ENCODE peak calls at places on chromosomes 1 and 21, in nine cellular contexts. T is aorta, C is heart right ventricle, B is breast epithelium, X is cardiac muscle cell, J is ascending aorta, Z is fibroblast of lung, F is hepatocyte, O is transverse colon. Y is an unnamed sample. For H3K4me1 and H3K36me3, the result is how much of the 10 kb centered on the place peaks cover.

GRCh38 chr1:94528271-94528670 is 13.3 kb downstream of the F3 start:
- DNase-seq in T (no peak), C (no peak), B (no peak), X (no peak), J (no peak), Z (peak), F (no peak), O (no peak), Y (peak)

GRCh38 chr21:25458484-25458883 is 148.8 kb downstream of the MRPL39 start:
- DNase-seq in T (no peak), C (no peak), B (no peak), X (no peak), J (no peak), Z (no peak), F (no peak), O (no peak), Y (no peak)

GRCh38 chr1:203342192-203342940 is 8.6 kb downstream of the FMOD start:
- DNase-seq in T (no peak), C (peak), B (no peak), X (peak), J (no peak), Z (peak), F (peak), O (peak), Y (peak)

GRCh38 chr1:208077232-208077751 is 166.4 kb upstream of the CD34 start:
- DNase-seq in T (no peak), C (no peak), B (no peak), X (no peak), J (no peak), Z (no peak), F (no peak), O (no peak), Y (no peak)

GRCh38 chr1:221809101-221810029 is 67.5 kb upstream of the DUSP10 start:
- DNase-seq in T (no peak), C (no peak), B (no peak), X (no peak), J (no peak), Z (peak), F (no peak), O (no peak), Y (no peak)

GRCh38 chr1:247360991-247361721 is 29.5 kb upstream of the ZNF496 start:
- DNase-seq in T (peak), C (peak), B (no peak), X (peak), J (no peak), Z (peak), F (peak), O (peak), Y (no peak)

GRCh38 chr1:147079400-147080012 is 92.8 kb downstream of the PRKAB2 start:
- DNase-seq in T (no peak), C (no peak), B (no peak), X (peak), J (no peak), Z (no peak), F (no peak), O (no peak), Y (no peak)

GRCh38 chr21:14916676-14917141 is 148.1 kb downstream of the NRIP1 start:
- DNase-seq in T (no peak), C (no peak), B (no peak), X (peak), J (no peak), Z (peak), F (peak), O (peak), Y (no peak)

GRCh38 chr1:114126696-114127095 is 27.0 kb downstream of the SYT6 start:
- DNase-seq in T (peak), C (no peak), B (no peak), X (no peak), J (no peak), Z (no peak), F (no peak), O (peak), Y (no peak)

GRCh38 chr1:156893048-156893953 is at the start of gene PEAR1:
- DNase-seq in T (no peak), C (peak), B (no peak), X (no peak), J (no peak), Z (peak), F (peak), O (no peak), Y (no peak)

GRCh38 chr1:30399026-30399425 is 324.4 kb downstream of the MATN1 start:
- DNase-seq in T (peak), C (no peak), B (no peak), X (no peak), J (no peak), Z (no peak), F (no peak), O (no peak), Y (no peak)

GRCh38 chr1:212305342-212305741 is 20.1 kb downstream of the PPP2R5A start:
- DNase-seq in T (no peak), C (no peak), B (no peak), X (no peak), J (no peak), Z (no peak), F (no peak), O (no peak), Y (no peak)

GRCh38 chr1:69794831-69795230 is 227.1 kb downstream of the LRRC7 start:
- DNase-seq in T (no peak), C (no peak), B (no peak), X (no peak), J (no peak), Z (no peak), F (no peak), O (no peak), Y (no peak)

DNA sequence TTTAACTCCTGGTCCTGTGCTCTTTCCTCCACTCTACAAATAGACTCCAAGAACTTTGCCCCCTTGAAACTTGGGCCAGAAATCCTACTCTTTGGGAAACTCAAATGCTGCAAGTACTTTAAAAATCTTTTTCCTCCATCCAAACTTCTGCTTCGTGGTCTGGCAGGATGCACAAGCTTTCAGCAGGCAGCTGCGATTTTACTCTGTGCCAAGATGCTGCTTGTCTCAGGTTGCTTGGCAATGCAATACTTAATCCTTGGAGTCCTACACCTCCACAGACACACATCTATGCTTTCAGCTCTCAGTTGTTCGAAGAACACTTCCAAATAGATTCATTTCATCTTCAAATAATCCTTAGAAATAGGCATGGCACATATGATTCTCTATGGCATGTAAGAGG is 435.3 kb upstream of the USP24 start:
- DNase-seq in T (no peak), C (no peak), B (no peak), X (no peak), J (no peak), Z (peak), F (no peak), O (no peak), Y (no peak)
- H3K4me1 ChIP-seq in T (under half), C (under half), B (under half), X (under half), J (under half), Z (under half), F (under half), O (under half), Y (under half)

GRCh38 chr21:45340515-45340914 is 52.8 kb upstream of the POFUT2 start:
- DNase-seq in T (no peak), C (no peak), B (no peak), X (no peak), J (no peak), Z (no peak), F (no peak), O (no peak), Y (no peak)

GRCh38 chr21:45343891-45344290 is 56.2 kb upstream of the POFUT2 start:
- DNase-seq in T (no peak), C (no peak), B (no peak), X (no peak), J (no peak), Z (no peak), F (no peak), O (no peak), Y (no peak)

GRCh38 chr21:45341261-45341660 is 53.6 kb upstream of the POFUT2 start:
- DNase-seq in T (no peak), C (no peak), B (no peak), X (no peak), J (no peak), Z (no peak), F (no peak), O (no peak), Y (no peak)

GRCh38 chr21:45339430-45340405 is 52.0 kb upstream of the POFUT2 start:
- DNase-seq in T (peak), C (no peak), B (no peak), X (no peak), J (no peak), Z (no peak), F (no peak), O (no peak), Y (no peak)

DNA sequence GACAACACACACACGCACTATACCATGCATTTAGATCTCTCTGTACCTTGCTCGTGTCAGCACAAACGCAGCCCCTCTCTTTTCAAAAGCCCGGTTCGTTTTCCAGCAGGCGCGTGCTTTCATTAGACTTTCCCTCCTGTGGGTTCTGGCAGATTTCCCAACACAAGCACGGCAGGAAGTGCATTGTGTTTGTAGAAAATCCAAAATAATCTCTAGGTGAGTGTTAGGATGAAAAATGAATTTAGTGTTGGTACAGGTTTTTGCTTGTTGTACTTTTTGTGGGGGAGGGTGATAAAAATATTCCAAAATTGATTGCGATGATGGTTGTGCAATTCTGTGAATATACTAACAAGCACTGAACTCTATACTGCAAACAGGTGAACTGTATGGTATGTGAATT is 54.1 kb upstream of the POFUT2 start:
- DNase-seq in T (no peak), C (no peak), B (no peak), X (no peak), J (no peak), Z (peak), F (no peak), O (no peak), Y (peak)
- H3K27ac ChIP-seq in T (no peak), C (no peak), B (no peak), X (no peak), J (no peak), Z (no peak), F (no peak), O (no peak), Y (no peak)

GRCh38 chr1:26031196-26031902 is 9.8 kb downstream of the EXTL1 start:
- DNase-seq in T (no peak), C (no peak), B (no peak), X (no peak), J (no peak), Z (peak), F (no peak), O (no peak), Y (no peak)

GRCh38 chr1:26029864-26030481 is 8.4 kb downstream of the EXTL1 start:
- DNase-seq in T (no peak), C (no peak), B (no peak), X (no peak), J (no peak), Z (no peak), F (no peak), O (no peak), Y (peak)

GRCh38 chr1:26027716-26028489 is 6.3 kb downstream of the EXTL1 start:
- DNase-seq in T (no peak), C (no peak), B (no peak), X (no peak), J (no peak), Z (peak), F (no peak), O (no peak), Y (peak)

GRCh38 chr1:26029054-26029863 is 7.7 kb downstream of the EXTL1 start:
- DNase-seq in T (no peak), C (no peak), B (no peak), X (no peak), J (no peak), Z (no peak), F (no peak), O (no peak), Y (no peak)

GRCh38 chr1:26028490-26028980 is 7.0 kb downstream of the EXTL1 start:
- DNase-seq in T (no peak), C (no peak), B (no peak), X (no peak), J (no peak), Z (no peak), F (no peak), O (no peak), Y (no peak)
- H3K36me3 ChIP-seq in T (under half), C (under half), B (under half), X (under half), J (under half), Z (under half), F (under half), O (under half), Y (under half)

GRCh38 chr1:116166011-116166571 is 54.9 kb downstream of the MAB21L3 start:
- DNase-seq in T (no peak), C (no peak), B (no peak), X (no peak), J (no peak), Z (no peak), F (peak), O (no peak), Y (no peak)
- H3K4me1 ChIP-seq in T (under half), C (under half), B (under half), X (under half), J (under half), Z (under half), F (under half), O (under half), Y (under half)

DNA sequence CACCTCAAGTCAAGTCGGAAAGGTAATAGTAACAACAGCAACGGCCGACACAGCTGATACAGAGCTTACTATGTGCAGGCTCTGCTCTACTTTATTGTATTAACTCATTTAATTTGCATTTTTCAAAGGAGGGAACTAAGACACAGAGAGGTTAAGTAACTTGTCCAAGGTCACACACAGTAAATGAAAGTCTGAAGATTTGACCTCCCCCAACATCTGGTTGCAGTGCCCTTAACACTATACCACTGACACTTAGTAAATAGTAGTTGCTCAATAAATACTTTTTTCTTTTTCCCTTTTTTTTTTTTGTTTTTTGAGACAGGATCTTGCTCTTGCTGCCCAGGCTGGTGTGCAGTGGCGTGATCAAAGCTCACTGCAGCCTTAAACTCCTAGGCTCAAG is 39.2 kb downstream of the RAP1GAP start:
- DNase-seq in T (no peak), C (no peak), B (no peak), X (no peak), J (no peak), Z (no peak), F (no peak), O (no peak), Y (no peak)
- H3K27ac ChIP-seq in T (no peak), C (no peak), B (no peak), X (no peak), J (no peak), Z (no peak), F (no peak), O (no peak), Y (no peak)

GRCh38 chr1:6858586-6858985 is 73.3 kb downstream of the CAMTA1 start:
- DNase-seq in T (no peak), C (no peak), B (no peak), X (no peak), J (no peak), Z (no peak), F (no peak), O (no peak), Y (peak)
- H3K36me3 ChIP-seq in T (under half), C (under half), B (under half), X (under half), J (under half), Z (under half), F (under half), O (under half), Y (under half)

DNA sequence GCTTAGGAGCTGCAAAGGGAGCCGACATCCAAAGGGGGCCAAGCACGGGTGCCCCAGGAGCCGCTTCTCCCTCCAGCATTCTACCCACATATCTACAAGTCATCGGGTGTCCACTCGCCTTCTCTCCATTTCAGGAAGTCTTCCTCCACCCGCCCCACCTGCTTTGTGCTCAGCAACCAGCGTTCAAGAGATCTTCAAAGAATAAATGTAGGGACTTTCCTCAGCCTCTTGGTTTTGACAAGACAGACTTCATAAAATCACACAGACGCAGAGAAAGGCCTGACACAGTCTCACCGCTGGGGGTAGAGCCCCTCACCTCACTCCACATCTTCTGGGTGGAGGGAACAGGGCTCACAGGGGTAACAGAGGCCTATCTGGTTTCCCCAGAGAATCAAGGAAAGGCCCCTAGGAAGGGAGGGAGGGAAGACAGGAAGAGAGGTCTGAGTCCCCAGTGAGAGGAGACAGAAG is 49.5 kb downstream of the SSBP3 start:
- DNase-seq in T (no peak), C (no peak), B (no peak), X (no peak), J (no peak), Z (no peak), F (no peak), O (no peak), Y (no peak)
- H3K4me1 ChIP-seq in T (under half), C (under half), B (under half), X (half or more), J (under half), Z (under half), F (under half), O (half or more), Y (under half)

DNA sequence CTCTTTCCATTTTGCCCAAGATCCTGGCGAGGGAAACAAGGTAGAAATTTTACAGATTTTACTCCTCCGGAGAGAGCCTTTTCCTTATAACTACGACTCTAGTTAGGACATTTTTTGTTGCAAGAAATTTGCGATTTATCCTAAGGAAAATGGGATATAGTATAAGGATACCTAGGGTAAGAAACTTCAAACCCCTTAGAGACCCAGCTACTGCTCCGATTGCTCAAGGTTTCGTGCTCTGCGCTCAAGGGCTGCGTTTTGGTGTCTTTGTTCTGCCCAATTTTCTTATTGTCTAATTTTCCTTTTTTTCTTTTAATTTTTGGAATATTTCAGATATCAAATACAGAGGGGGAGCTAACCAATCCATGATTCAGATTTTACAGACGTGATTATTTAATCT is 1.5 kb downstream of the TTC3 start:
- DNase-seq in T (no peak), C (no peak), B (no peak), X (no peak), J (no peak), Z (no peak), F (no peak), O (no peak), Y (no peak)
- H3K27ac ChIP-seq in T (no peak), C (peak), B (peak), X (no peak), J (peak), Z (peak), F (peak), O (peak), Y (peak)